ENCODE peak calls at places on chromosomes 4 and X, in seven cellular contexts. D, P, Q, B, F, X and A are unnamed samples.

GRCh38 chr4:89307446-89308160 is at the start of gene GPRIN3:
- DNase-seq in F (peak; percentile 66), B (no peak), D (peak; percentile 82), Q (peak; percentile 64), X (peak; percentile 21), P (peak; percentile 16), A (no peak)

GRCh38 chr4:152220201-152220666 is 315.7 kb downstream of the FBXW7 start:
- DNase-seq in Q (no peak), X (peak; percentile 74), B (no peak), D (no peak), P (no peak), F (no peak), A (no peak)

GRCh38 chrX:103517246-103517645 is 2.0 kb downstream of the RAB40A start:
- DNase-seq in P (no peak), D (no peak), F (no peak), B (no peak), Q (no peak), X (peak; percentile 14), A (no peak)

GRCh38 chr4:22238742-22239141 is 277.1 kb downstream of the ADGRA3 start:
- DNase-seq in F (no peak), X (peak; percentile 11), Q (no peak), P (no peak), B (no peak), D (no peak), A (no peak)

GRCh38 chr4:58809948-58810347 is 1699.8 kb upstream of the IGFBP7 start:
- DNase-seq in P (no peak), B (no peak), F (no peak), D (no peak), X (no peak), Q (no peak), A (no peak)

GRCh38 chr4:3670521-3671519 is 95.4 kb upstream of the ADRA2C start:
- DNase-seq in F (peak; percentile 16), X (no peak), B (no peak), Q (no peak), P (peak; percentile 9), D (peak; percentile 35), A (no peak)

GRCh38 chr4:142265536-142265935 is 580.6 kb downstream of the INPP4B start:
- DNase-seq in D (no peak), X (peak; percentile 78), B (no peak), P (no peak), Q (peak; percentile 66), F (peak; percentile 27), A (no peak)

GRCh38 chr4:8340721-8341680 is 71.4 kb downstream of the HTRA3 start:
- DNase-seq in F (peak; percentile 90), B (no peak), D (peak; percentile 93), Q (peak; percentile 73), X (no peak), P (peak; percentile 84), A (no peak)

GRCh38 chr4:3241905-3242304 is 7.1 kb upstream of the MSANTD1 start:
- DNase-seq in F (no peak), Q (no peak), P (peak; percentile 78), X (no peak), B (peak; percentile 74), D (no peak), A (no peak)

GRCh38 chr4:84582988-84583870 is at the start of gene CDS1:
- DNase-seq in P (peak; percentile 15), B (no peak), D (peak; percentile 80), F (peak; percentile 31), Q (peak; percentile 66), X (peak; percentile 64), A (no peak)

DNA sequence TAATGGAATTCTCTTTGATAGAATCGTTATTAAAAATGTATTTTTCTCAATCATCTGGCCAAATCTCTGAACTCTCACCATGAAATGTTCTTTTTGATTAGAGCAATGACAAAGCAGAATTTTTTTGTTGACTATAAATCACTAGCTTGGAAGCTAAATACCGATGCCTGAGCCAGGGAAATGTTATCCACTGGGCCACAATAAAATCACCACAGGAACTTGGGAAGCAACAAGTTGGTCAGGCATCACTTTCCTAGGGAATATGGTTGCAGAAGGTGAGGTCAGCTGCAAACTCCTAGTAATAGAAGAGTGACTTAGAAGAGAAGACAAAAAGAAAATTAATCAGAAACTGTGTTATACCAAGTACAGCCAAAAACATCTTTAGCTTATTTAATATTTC is 60.6 kb upstream of the CFAP47 start:
- DNase-seq in Q (no peak), D (no peak), P (no peak), F (no peak), X (no peak), B (no peak), A (no peak)
- H3K4me3 ChIP-seq in Q (no peak overlapping the region), D (no peak overlapping the region), P (no peak overlapping the region), F (no peak overlapping the region), X (no peak overlapping the region), B (no peak overlapping the region), A (no peak overlapping the region)

DNA sequence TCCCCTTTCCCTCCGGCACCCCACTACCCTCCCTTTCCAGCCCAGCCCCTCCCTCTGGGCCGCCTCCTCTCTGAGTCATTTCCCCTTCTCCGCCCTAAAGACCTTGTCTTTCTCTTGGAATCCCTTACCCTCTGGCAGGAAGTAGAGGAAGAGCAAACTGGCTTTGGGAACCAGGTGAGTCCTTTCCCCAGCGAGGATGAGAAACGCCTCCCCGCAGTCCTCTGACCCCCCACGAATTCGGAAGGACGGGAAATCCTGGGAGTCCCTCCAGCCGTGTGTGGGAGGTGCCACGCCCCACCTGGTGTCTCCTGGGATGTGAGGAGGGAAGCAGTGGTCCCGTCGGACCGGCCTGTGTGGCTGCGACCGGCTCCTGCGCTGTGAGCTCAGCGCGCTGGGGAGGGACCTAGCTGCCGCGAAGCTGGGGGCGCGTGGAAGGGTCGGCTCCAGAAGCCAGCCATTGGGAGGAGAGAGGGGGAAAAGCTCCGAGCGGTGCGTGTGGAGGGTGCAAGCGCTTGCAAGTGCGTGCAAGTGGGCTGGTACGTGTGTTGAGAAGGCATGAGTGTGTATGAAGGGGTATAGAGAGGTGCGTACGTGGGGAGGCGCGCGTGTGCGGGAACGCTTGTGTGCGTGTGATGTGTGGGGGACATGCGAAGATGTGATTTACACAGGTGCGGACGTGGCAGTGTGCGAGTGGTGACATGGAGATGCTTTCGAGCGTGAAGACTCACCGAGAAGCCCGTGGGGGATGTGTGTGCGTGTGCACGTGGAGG is 46.3 kb downstream of the TEX13B start:
- DNase-seq in F (no peak), X (peak; percentile 77), P (no peak), Q (no peak), D (no peak), B (no peak), A (no peak)
- H3K4me3 ChIP-seq in F (peak overlapping the region; percentile 7), X (peak overlapping the region; percentile 68), P (no peak overlapping the region), Q (peak overlapping the region; percentile 41), D (peak overlapping the region; percentile 34), B (peak overlapping the region; percentile 17), A (peak overlapping the region; percentile 41)

GRCh38 chr4:147734496-147734895 is 2.6 kb downstream of the ARHGAP10 start:
- DNase-seq in D (no peak), P (no peak), B (no peak), Q (no peak), X (no peak), F (no peak), A (no peak)
- H3K4me3 ChIP-seq in D (peak overlapping the region; percentile 67), P (peak overlapping the region; percentile 91), B (peak overlapping the region; percentile 73), Q (peak overlapping the region; percentile 80), X (no peak overlapping the region), F (peak overlapping the region; percentile 86), A (peak overlapping the region; percentile 28)

DNA sequence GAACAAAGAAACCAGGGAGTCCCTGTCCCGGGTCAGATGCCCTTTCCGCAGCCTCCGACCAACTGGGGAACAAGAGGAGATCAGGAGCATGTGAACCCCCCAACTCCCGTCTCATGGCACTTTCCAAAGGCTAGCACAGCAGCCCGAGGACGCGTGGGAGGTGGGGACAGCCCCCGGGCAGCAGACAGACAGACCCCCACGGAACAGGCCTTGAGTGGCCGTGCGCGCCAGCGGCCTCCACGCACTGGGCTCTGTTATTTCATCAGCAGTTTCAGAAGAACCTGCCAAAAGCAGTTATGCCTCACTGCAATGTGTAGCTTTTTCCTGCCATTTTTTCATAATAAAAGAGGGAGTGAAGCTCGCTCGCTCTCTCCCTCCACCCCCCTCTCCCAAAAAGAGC is 349 bp upstream of the FGF16 start:
- DNase-seq in D (no peak), F (no peak), Q (no peak), B (no peak), P (no peak), X (no peak), A (no peak)
- H3K4me3 ChIP-seq in D (peak overlapping the region; percentile 41), F (peak overlapping the region; percentile 36), Q (peak overlapping the region; percentile 60), B (no peak overlapping the region), P (peak overlapping the region; percentile 4), X (peak overlapping the region; percentile 21), A (no peak overlapping the region)

DNA sequence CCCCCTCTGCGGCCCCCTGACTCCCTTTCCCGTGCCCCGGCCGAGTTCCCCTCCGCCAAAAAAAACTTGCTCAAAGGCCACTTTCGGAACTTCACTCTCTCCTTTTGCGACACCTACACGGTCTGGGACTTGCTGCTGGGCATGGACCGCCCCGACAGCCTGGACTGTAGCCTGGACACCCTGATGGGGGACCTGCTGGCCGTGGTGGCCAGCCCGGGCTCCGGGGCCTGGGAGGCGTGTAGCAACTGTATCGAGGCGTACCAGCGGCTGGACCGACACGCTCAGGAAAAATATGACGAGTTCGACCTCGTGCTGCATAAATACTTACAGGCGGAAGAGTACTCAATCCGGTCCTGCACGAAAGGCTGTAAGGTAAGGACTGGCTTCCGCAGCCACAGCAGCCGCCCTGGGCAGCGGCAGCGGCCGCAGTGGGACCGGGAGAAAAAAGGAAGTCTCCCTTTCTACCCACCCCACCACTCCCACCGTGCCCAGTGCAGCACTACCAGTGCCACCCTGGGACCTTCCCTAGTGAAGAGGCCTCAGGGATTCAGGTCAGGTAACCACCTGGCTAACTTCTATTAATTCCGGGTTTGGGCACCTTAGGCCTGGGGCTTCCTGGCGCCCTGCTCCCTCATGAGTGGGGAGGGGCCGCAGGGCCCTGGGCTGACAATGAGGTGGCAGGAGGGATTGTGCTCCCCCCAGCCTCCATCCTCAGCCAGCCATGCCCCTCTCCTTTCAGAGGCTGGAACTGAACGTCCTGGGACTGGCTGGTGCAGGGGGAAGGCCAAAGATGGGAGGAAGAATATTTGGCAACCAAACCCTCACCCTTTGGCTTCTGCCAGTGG is 1.9 kb downstream of the NALF2 start:
- DNase-seq in P (no peak), D (no peak), Q (no peak), B (no peak), X (peak; percentile 6), F (no peak), A (no peak)
- H3K4me3 ChIP-seq in P (no peak overlapping the region), D (peak overlapping the region; percentile 53), Q (peak overlapping the region; percentile 66), B (no peak overlapping the region), X (no peak overlapping the region), F (peak overlapping the region; percentile 38), A (no peak overlapping the region)

GRCh38 chr4:168587326-168588125 is 90.7 kb downstream of the PALLD start:
- DNase-seq in D (no peak), F (peak; percentile 64), B (no peak), P (peak; percentile 76), Q (peak; percentile 75), X (peak; percentile 97), A (no peak)
- H3K4me3 ChIP-seq in D (no peak overlapping the region), F (no peak overlapping the region), B (no peak overlapping the region), P (no peak overlapping the region), Q (peak overlapping the region; percentile 46), X (no peak overlapping the region), A (no peak overlapping the region)

GRCh38 chrX:153797415-153798015 is 3.0 kb downstream of the SSR4 start:
- DNase-seq in Q (no peak), B (no peak), P (no peak), X (no peak), F (no peak), D (no peak), A (no peak)
- H3K4me3 ChIP-seq in Q (no peak overlapping the region), B (no peak overlapping the region), P (no peak overlapping the region), X (no peak overlapping the region), F (no peak overlapping the region), D (no peak overlapping the region), A (no peak overlapping the region)

GRCh38 chrX:150982235-150982785 is 825 bp upstream of the HMGB3 start:
- DNase-seq in D (no peak), F (no peak), B (no peak), Q (no peak), X (no peak), P (no peak), A (no peak)
- H3K4me3 ChIP-seq in D (peak overlapping the region; percentile 63), F (peak overlapping the region; percentile 49), B (peak overlapping the region; percentile 64), Q (peak overlapping the region; percentile 74), X (peak overlapping the region; percentile 56), P (peak overlapping the region; percentile 44), A (peak overlapping the region; percentile 60)